ENCODE peak calls at places on chromosomes 4 and X, in five cellular contexts. H, R, T, Y and K are unnamed samples. For H3K9me3 and H3K36me3, the result is how much of the 10 kb centered on the place peaks cover.

GRCh38 chr4:8830056-8830455 is 41.6 kb downstream of the HMX1 start:
- DNase-seq in H (no peak), R (no peak), T (no peak), Y (no peak), K (no peak)

GRCh38 chrX:7120578-7121219 is 26.8 kb upstream of the STS start:
- DNase-seq in H (no peak), R (no peak), T (peak), Y (no peak), K (no peak)

GRCh38 chr4:174378951-174379350 is 95.2 kb downstream of the CEP44 start:
- DNase-seq in H (no peak), R (no peak), T (no peak), Y (no peak), K (no peak)

GRCh38 chr4:183349673-183350072 is 27.4 kb upstream of the CLDN24 start:
- DNase-seq in H (no peak), R (no peak), T (peak), Y (no peak), K (no peak)

GRCh38 chr4:127829014-127829413 is 46.9 kb downstream of the HSPA4L start:
- DNase-seq in H (no peak), R (no peak), T (no peak), Y (no peak), K (no peak)

GRCh38 chrX:15310117-15310516 is 5.3 kb downstream of the ASB11 start:
- DNase-seq in H (no peak), R (no peak), T (peak), Y (no peak), K (no peak)

GRCh38 chr4:105624530-105624929 is 72.1 kb downstream of the ARHGEF38 start:
- DNase-seq in H (peak), R (no peak), T (peak), Y (no peak), K (no peak)

GRCh38 chr4:184402239-184402638 is 72.1 kb downstream of the IRF2 start:
- DNase-seq in H (no peak), R (no peak), T (no peak), Y (no peak), K (no peak)

GRCh38 chr4:85940131-85940530 is 419.7 kb downstream of the MAPK10 start:
- DNase-seq in H (no peak), R (no peak), T (no peak), Y (no peak), K (no peak)

GRCh38 chr4:92253986-92254671 is 49.6 kb upstream of the GRID2 start:
- DNase-seq in H (no peak), R (no peak), T (no peak), Y (no peak), K (no peak)

GRCh38 chr4:92249541-92249940 is 54.2 kb upstream of the GRID2 start:
- DNase-seq in H (no peak), R (no peak), T (no peak), Y (no peak), K (no peak)

GRCh38 chr4:92253550-92253949 is 50.2 kb upstream of the GRID2 start:
- DNase-seq in H (no peak), R (no peak), T (no peak), Y (no peak), K (no peak)

GRCh38 chr4:92252846-92253245 is 50.9 kb upstream of the GRID2 start:
- DNase-seq in H (no peak), R (no peak), T (no peak), Y (no peak), K (no peak)

DNA sequence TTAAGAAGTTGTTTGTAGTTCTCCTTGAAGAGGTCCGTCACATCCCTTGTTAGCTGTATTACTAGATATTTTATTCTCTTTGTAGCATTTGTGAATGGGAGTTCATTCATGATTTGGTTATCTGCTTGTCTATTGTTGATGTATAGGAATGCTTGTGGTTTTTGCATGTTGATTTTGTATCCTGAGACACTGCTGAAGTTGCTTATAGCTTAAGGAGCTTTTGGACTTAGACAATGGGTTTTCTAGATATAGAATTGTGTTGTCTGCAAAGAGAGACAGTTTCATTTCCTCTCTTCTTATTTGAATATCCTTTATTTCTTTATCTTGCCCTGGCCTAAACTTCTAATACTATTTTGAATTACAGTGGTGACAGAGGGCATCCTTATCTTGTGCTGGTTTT is 52.1 kb upstream of the GRID2 start:
- DNase-seq in H (no peak), R (no peak), T (no peak), Y (no peak), K (no peak)
- H3K9me3 ChIP-seq in H (under half), R (under half), T (under half), Y (under half), K (under half)

GRCh38 chr4:88109123-88109864 is 49.1 kb downstream of the ABCG2 start:
- DNase-seq in H (no peak), R (no peak), T (no peak), Y (no peak), K (no peak)
- H3K36me3 ChIP-seq in H (under half), R (under half), T (under half), Y (under half), K (under half)

DNA sequence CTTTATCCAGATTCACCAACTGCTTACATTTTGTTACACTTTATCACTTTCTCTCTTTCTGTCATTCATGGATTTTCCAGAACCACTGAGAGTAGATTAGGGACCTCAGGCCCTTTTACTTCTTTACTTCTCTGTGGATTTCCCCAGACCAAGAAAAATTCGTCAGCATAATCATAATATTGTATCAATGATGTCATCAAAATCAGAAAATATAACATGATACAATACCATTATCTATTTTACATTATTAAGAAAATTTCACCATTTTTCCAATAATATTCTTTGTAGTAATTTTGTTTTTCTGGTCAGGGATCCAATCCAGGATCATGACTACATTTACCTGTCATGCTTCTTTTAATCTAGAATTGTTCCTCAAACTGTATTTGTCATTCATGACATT is 494.2 kb downstream of the IQCM start:
- DNase-seq in H (no peak), R (no peak), T (no peak), Y (no peak), K (no peak)
- H3K9me3 ChIP-seq in H (under half), R (under half), T (under half), Y (under half), K (under half)

GRCh38 chrX:48831136-48831908 is 4.1 kb downstream of the PCSK1N start:
- DNase-seq in H (no peak), R (no peak), T (no peak), Y (no peak), K (no peak)

GRCh38 chrX:48831909-48832291 is 3.5 kb downstream of the PCSK1N start:
- DNase-seq in H (no peak), R (no peak), T (no peak), Y (no peak), K (no peak)

GRCh38 chrX:48834383-48834709 is 1.1 kb downstream of the PCSK1N start:
- DNase-seq in H (no peak), R (no peak), T (no peak), Y (no peak), K (no peak)

GRCh38 chrX:48833531-48834138 is 1.8 kb downstream of the PCSK1N start:
- DNase-seq in H (no peak), R (no peak), T (no peak), Y (no peak), K (no peak)

GRCh38 chrX:48835524-48836329 is at the start of gene PCSK1N:
- DNase-seq in H (no peak), R (peak), T (peak), Y (no peak), K (peak)
- H3K36me3 ChIP-seq in H (under half), R (under half), T (under half), Y (under half), K (under half)

GRCh38 chrX:23826216-23826615 is 43.2 kb downstream of the SAT1 start:
- DNase-seq in H (no peak), R (no peak), T (no peak), Y (no peak), K (no peak)
- H3K9me3 ChIP-seq in H (under half), R (under half), T (under half), Y (under half), K (under half)

DNA sequence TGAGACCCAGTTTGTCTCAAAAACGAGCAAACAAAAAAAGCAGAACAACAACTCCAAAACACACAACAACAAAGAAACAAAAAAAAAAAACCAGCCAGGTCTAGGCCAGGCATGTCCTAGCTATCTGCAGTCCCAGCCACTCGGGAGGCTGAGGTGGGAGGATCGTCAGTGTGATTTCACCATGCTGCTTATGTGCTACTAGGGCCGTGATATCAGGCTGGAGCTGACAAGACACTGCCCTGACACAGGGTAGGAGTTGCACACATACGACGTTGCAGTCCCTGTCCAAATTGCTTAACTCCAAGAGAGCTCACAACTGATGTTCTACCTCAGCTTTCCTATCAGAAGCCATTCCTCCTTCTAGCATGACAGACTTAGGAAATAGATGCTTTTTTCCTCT is 204.9 kb downstream of the AASDH start:
- DNase-seq in H (no peak), R (no peak), T (no peak), Y (no peak), K (no peak)
- H3K36me3 ChIP-seq in H (under half), R (under half), T (under half), Y (under half), K (under half)

GRCh38 chrX:70504772-70505450 is 60.3 kb downstream of the DLG3 start:
- DNase-seq in H (no peak), R (no peak), T (no peak), Y (no peak), K (no peak)

GRCh38 chrX:70505451-70505841 is 60.8 kb downstream of the DLG3 start:
- DNase-seq in H (no peak), R (no peak), T (no peak), Y (no peak), K (no peak)

GRCh38 chrX:70508296-70508911 is 63.8 kb downstream of the DLG3 start:
- DNase-seq in H (no peak), R (no peak), T (peak), Y (no peak), K (no peak)

DNA sequence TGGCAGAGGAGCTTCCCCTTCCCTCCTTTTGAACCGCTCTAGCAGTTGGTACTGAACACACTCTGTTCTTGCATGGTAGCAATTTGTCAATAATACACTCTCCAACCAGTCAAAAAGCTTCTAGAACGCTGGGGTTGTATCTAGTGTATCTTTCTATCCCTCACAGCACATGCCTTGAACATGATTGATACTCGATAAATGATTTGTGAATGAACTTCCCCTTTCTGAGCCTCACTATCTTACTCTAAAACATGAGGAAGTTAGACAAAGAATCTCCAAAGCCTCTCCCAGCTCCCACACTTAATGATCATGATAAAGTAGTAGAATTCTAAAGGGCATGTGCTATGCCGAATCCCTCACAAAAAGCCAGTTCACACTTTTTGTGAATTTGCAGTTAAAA is 64.4 kb downstream of the DLG3 start:
- DNase-seq in H (no peak), R (no peak), T (no peak), Y (no peak), K (no peak)
- H3K9me3 ChIP-seq in H (under half), R (under half), T (under half), Y (under half), K (under half)

GRCh38 chr4:18767921-18768320 is 746.4 kb upstream of the LCORL start:
- DNase-seq in H (no peak), R (no peak), T (no peak), Y (no peak), K (no peak)
- H3K36me3 ChIP-seq in H (under half), R (under half), T (under half), Y (under half), K (under half)

GRCh38 chrX:81294101-81294500 is 92.2 kb downstream of the SH3BGRL start:
- DNase-seq in H (no peak), R (no peak), T (no peak), Y (no peak), K (no peak)
- H3K9me3 ChIP-seq in H (under half), R (under half), T (under half), Y (half or more), K (under half)

GRCh38 chr4:98958065-98958464 is 29.1 kb upstream of the EIF4E start:
- DNase-seq in H (no peak), R (no peak), T (no peak), Y (no peak), K (no peak)

GRCh38 chr4:98963538-98964433 is 31.7 kb upstream of the METAP1 start:
- DNase-seq in H (no peak), R (no peak), T (peak), Y (no peak), K (no peak)

GRCh38 chr4:98959411-98959810 is 30.5 kb upstream of the EIF4E start:
- DNase-seq in H (no peak), R (no peak), T (no peak), Y (no peak), K (no peak)

DNA sequence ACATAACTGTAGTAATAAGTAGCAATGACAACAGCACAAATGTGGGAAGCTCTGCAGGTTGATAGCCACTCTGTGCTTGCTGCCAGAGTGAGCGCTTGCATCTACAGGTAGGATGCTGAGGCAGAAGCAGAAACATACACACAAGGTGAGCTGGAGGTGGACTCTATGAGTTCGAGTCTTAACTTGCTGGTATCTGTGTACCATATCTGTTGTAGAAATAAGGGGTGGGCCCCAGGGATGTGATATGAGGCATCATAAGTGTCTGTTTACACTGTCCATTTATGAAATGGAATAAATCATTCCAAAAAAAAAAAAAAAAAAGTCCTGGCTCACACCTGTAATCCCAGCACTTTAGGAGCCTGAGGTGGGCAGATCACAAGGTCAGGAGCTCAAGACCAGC is 32.8 kb upstream of the EIF4E start:
- DNase-seq in H (no peak), R (no peak), T (no peak), Y (no peak), K (no peak)
- H3K36me3 ChIP-seq in H (under half), R (under half), T (under half), Y (under half), K (under half)